ENCODE peak calls at places on chromosomes 2 and 18, in five cellular contexts. P is keratinocyte, E is ovary, X is heart right ventricle, A is upper lobe of left lung. O is an unnamed sample.

GRCh38 chr2:204947448-204947847 is 402.2 kb downstream of the PARD3B start:
- DNase-seq in X (no peak), E (no peak), P (no peak), A (no peak), O (no peak)

GRCh38 chr18:49241852-49242251 is 218.6 kb downstream of the DYM start:
- DNase-seq in P (peak), X (no peak), A (no peak), E (no peak), O (no peak)

GRCh38 chr18:72830109-72830508 is 37.7 kb downstream of the NETO1 start:
- DNase-seq in E (no peak), X (peak), P (no peak), A (no peak), O (no peak)

GRCh38 chr2:10982931-10983701 is 71.4 kb downstream of the KCNF1 start:
- DNase-seq in E (no peak), X (peak), P (no peak), A (peak), O (peak)

GRCh38 chr2:205675861-205676516 is 6.3 kb upstream of the NRP2 start:
- DNase-seq in A (no peak), E (no peak), X (peak), P (no peak), O (no peak)

GRCh38 chr2:11069566-11070185 is 85.6 kb upstream of the SLC66A3 start:
- DNase-seq in E (no peak), A (no peak), X (no peak), P (no peak), O (no peak)

GRCh38 chr2:162261032-162261945 is 18.0 kb upstream of the FAP start:
- DNase-seq in P (no peak), A (peak), E (no peak), X (peak), O (peak)

GRCh38 chr2:8821276-8822217 is 15.9 kb downstream of the KIDINS220 start:
- DNase-seq in A (peak), P (no peak), E (peak), X (peak), O (no peak)

GRCh38 chr2:79219383-79219988 is 59.9 kb upstream of the REG3A start:
- DNase-seq in X (peak), A (no peak), E (no peak), P (peak), O (no peak)

GRCh38 chr2:156630579-156631337 is 194.6 kb downstream of the GPD2 start:
- DNase-seq in X (no peak), P (no peak), A (no peak), E (no peak), O (no peak)

GRCh38 chr2:12169721-12170120 is 423.3 kb downstream of the LPIN1 start:
- DNase-seq in P (no peak), X (peak), A (peak), E (no peak), O (peak)

GRCh38 chr2:226524381-226524843 is 275.2 kb downstream of the IRS1 start:
- DNase-seq in P (no peak), X (no peak), E (no peak), A (no peak), O (no peak)

GRCh38 chr2:50694798-50695197 is 337.1 kb downstream of the NRXN1 start:
- DNase-seq in P (no peak), E (no peak), A (no peak), X (no peak), O (no peak)

GRCh38 chr2:114727012-114727411 is 284.6 kb downstream of the DPP10 start:
- DNase-seq in P (no peak), A (no peak), E (no peak), X (no peak), O (no peak)

GRCh38 chr2:113176696-113177355 is 3.1 kb downstream of the PSD4 start:
- DNase-seq in P (no peak), A (no peak), E (no peak), X (no peak), O (no peak)

GRCh38 chr2:113178069-113178468 is 4.3 kb downstream of the PSD4 start:
- DNase-seq in E (no peak), A (no peak), P (no peak), X (no peak), O (no peak)

GRCh38 chr2:113174369-113174735 is 581 bp downstream of the PSD4 start:
- DNase-seq in X (no peak), E (no peak), P (no peak), A (no peak), O (no peak)

GRCh38 chr2:113175101-113175628 is 1.4 kb downstream of the PSD4 start:
- DNase-seq in E (no peak), X (no peak), A (no peak), P (no peak), O (no peak)

DNA sequence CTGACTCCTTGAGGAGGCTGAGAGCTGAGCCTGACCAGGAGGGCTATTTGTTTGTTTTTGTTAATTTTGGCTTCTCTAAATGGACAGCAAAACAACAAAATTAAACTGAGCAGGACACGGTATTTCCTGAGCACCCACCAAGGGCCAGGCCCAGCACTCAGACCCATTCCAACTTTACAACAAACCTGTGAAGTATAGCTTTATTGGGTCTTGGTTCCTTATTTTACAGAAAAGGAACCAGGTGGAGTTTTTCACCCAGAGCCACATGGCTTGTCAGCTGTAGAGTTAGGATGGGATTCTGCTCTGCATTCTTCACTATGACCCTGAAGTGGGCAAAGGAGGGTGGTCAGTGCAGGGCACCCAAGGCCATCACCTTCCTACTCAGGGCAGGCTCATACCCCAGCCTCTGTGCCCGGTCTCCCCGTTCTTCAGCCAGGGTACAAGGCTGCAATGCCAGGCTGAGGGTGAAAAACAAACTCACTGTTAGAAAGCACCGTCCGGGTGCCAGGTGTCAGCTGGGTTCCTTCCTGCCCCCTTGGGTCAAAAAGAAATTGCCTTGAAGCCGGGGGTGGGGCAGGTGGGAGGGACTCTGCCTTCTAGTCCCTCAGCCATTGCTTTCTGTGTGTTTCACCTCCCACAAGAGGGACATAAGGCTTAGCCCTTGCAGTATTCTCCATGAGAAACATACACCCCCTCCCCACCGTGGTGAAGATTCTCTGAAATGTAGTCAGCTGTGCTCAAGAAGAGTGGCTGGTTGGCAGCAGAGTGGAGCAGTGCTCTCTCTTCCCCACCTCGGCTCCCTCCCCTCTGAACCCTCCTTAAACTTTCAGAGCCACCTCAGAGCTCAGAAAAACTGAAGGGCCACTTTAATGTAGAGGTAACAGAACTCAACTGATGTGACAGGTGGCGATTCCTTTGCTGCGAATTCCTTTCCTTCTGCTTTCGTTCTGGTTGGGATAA is 2.2 kb downstream of the PSD4 start:
- DNase-seq in P (no peak), A (no peak), E (no peak), X (no peak), O (no peak)
- H3K4me3 ChIP-seq in P (no peak), A (no peak), E (no peak), X (no peak), O (no peak)

GRCh38 chr2:241619602-241620418 is 17.1 kb downstream of the THAP4 start:
- DNase-seq in E (no peak), A (no peak), X (no peak), P (no peak), O (no peak)

GRCh38 chr2:241618836-241619235 is 18.1 kb downstream of the THAP4 start:
- DNase-seq in P (no peak), E (no peak), A (no peak), X (no peak), O (no peak)

GRCh38 chr2:241616168-241617125 is 20.5 kb downstream of the THAP4 start:
- DNase-seq in E (no peak), X (no peak), A (peak), P (no peak), O (no peak)

GRCh38 chr2:241617431-241618154 is 19.4 kb downstream of the THAP4 start:
- DNase-seq in A (peak), X (peak), E (no peak), P (no peak), O (no peak)

GRCh38 chr2:241618296-241618805 is 18.6 kb downstream of the THAP4 start:
- DNase-seq in X (no peak), P (no peak), E (no peak), A (no peak), O (no peak)
- H3K4me3 ChIP-seq in X (peak), P (no peak), E (no peak), A (no peak), O (no peak)

DNA sequence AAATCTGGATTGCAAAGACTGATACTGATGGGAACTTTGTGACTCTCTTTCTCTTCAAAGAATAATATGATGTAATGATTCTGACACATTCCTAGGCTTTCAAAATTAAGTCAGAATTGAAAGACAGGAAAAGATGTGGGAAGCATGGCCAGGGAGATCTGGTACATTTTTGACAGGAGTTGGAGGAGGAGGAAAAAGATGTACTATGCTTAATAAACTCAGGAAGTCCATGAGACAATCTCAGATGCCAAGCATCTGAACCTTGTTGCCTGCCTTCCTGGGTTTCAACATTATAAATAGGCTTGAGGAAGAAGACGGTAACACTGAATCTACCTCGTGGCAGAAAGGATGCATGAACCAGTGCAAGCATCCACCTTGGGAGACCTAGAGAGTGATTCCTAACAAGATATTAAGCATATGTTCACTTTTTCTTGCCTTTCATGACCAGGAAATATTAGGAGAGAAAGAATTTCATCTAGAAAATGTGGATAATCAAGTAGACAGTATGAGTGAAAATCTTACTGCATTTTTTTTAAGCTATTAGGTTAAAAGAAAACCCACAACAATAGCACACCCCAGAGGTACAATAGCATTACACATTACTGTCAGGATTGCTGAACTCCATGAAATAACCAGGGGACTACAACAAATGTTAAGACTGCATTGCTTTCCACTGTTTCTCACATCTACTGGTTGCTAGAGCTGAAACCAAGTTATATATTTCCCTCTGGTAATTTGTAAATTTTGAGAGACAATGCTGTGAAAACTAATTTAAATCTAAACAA is 33.9 kb downstream of the KLF7 start:
- DNase-seq in A (no peak), P (no peak), X (no peak), E (no peak), O (no peak)
- H3K4me3 ChIP-seq in A (no peak), P (no peak), X (no peak), E (no peak), O (no peak)

DNA sequence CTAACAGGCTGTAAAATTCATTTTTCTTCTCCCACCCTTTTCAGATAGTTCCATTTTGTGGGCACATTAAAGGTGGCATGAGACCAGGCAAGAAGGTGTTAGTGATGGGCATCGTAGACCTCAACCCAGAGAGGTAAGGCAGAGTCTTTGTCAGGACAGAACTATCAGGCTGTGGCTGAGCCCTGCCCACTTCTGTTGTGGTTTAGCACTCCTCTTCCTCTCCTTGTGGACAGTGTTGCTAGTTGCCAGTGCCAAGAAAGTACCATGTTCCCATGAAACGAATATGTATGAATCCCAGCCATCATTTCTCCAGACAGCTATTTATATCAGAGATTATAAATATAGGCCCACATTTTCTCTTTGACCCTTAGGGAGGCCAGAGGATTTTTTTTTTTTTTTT is 1.6 kb downstream of the LGALSL start:
- DNase-seq in X (no peak), E (no peak), A (no peak), P (no peak), O (no peak)
- H3K4me3 ChIP-seq in X (peak), E (no peak), A (no peak), P (peak), O (peak)

O was measured in aorta.